ENCODE peak calls at places on chromosomes 5 and 9, in five cellular contexts. O, K, I, E and Q are unnamed samples.

GRCh38 chr9:29319727-29320513 is 1746.6 kb upstream of the C9orf72 start:
- DNase-seq in O (no peak), K (no peak), I (no peak), E (no peak), Q (no peak)

GRCh38 chr5:68333649-68334549 is 118.3 kb downstream of the PIK3R1 start:
- DNase-seq in O (no peak), K (no peak), I (no peak), E (no peak), Q (peak; percentile 92)

GRCh38 chr5:111830333-111830732 is 73.3 kb upstream of the NREP start:
- DNase-seq in O (no peak), K (no peak), I (no peak), E (no peak), Q (peak; percentile 37)

GRCh38 chr9:112061152-112061740 is 113.9 kb downstream of the SUSD1 start:
- DNase-seq in O (peak; percentile 69), K (peak; percentile 58), I (peak; percentile 73), E (peak; percentile 84), Q (peak; percentile 96)

GRCh38 chr9:136757751-136758140 is 297 bp downstream of the LCN8 start:
- DNase-seq in O (peak; percentile 48), K (peak; percentile 58), I (no peak), E (no peak), Q (no peak)

GRCh38 chr5:53030828-53031425 is 41.8 kb downstream of the ITGA2 start:
- DNase-seq in O (no peak), K (no peak), I (no peak), E (no peak), Q (no peak)

GRCh38 chr5:54902817-54903473 is 82.4 kb downstream of the ESM1 start:
- DNase-seq in O (no peak), K (no peak), I (no peak), E (no peak), Q (peak; percentile 47)

GRCh38 chr5:16152601-16153568 is 26.7 kb downstream of the MARCHF11 start:
- DNase-seq in O (no peak), K (no peak), I (no peak), E (no peak), Q (no peak)

GRCh38 chr5:96649938-96650540 is 12.1 kb upstream of the CAST start:
- DNase-seq in O (no peak), K (no peak), I (no peak), E (no peak), Q (no peak)

GRCh38 chr9:111597852-111598729 is 1.4 kb downstream of the PTGR1 start:
- DNase-seq in O (peak; percentile 80), K (peak; percentile 87), I (peak; percentile 73), E (peak; percentile 59), Q (peak; percentile 78)

GRCh38 chr5:11719888-11720481 is 184.3 kb downstream of the CTNND2 start:
- DNase-seq in O (no peak), K (no peak), I (no peak), E (peak; percentile 53), Q (no peak)

GRCh38 chr9:6354072-6354686 is 26.0 kb downstream of the TPD52L3 start:
- DNase-seq in O (no peak), K (no peak), I (no peak), E (peak; percentile 51), Q (peak; percentile 88)

GRCh38 chr5:128667751-128668150 is 129.7 kb upstream of the FBN2 start:
- DNase-seq in O (no peak), K (no peak), I (no peak), E (no peak), Q (no peak)

GRCh38 chr5:173825215-173825865 is 62.8 kb upstream of the CPEB4 start:
- DNase-seq in O (no peak), K (peak; percentile 75), I (no peak), E (no peak), Q (no peak)

GRCh38 chr5:126863402-126863801 is 86.5 kb downstream of the LMNB1 start:
- DNase-seq in O (no peak), K (no peak), I (no peak), E (no peak), Q (no peak)

GRCh38 chr9:100066539-100066938 is 32.3 kb downstream of the ERP44 start:
- DNase-seq in O (no peak), K (no peak), I (no peak), E (no peak), Q (peak; percentile 28)

GRCh38 chr5:135206862-135207261 is 172.8 kb upstream of the PITX1 start:
- DNase-seq in O (no peak), K (no peak), I (no peak), E (no peak), Q (no peak)

GRCh38 chr5:123813937-123814624 is 302.1 kb downstream of the CSNK1G3 start:
- DNase-seq in O (no peak), K (no peak), I (no peak), E (no peak), Q (peak; percentile 86)

DNA sequence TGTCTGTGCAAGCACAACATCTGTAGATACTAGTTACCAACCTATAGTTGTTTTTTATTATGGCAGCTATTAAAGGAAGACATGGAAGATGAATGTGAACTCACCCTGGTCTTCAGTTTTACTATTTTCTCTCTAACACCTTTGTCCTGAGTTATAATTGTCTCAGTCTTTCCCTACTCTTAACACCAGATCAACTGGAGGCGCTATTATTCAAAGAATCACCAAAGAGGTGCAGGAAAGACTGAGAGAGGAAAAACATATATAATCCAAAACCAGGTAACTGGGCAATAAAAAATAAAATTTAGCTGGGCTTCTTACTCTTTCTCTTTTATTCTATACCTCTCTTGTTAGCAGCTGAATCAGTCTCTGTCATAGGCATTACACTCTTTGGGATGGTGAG is 134.2 kb upstream of the C6 start:
- DNase-seq in O (no peak), K (no peak), I (no peak), E (no peak), Q (no peak)
- TF ChIP-seq CTCF in O (no peak), K (no peak), I (no peak), E (no peak), Q (no peak)

GRCh38 chr5:143400541-143401252 is 2.8 kb downstream of the NR3C1 start:
- DNase-seq in O (no peak), K (no peak), I (no peak), E (no peak), Q (peak; percentile 45)
- H3K4me3 ChIP-seq in O (peak overlapping the region; percentile 92), K (peak overlapping the region; percentile 93), I (peak overlapping the region; percentile 94), E (no peak overlapping the region), Q (peak overlapping the region; percentile 84)

DNA sequence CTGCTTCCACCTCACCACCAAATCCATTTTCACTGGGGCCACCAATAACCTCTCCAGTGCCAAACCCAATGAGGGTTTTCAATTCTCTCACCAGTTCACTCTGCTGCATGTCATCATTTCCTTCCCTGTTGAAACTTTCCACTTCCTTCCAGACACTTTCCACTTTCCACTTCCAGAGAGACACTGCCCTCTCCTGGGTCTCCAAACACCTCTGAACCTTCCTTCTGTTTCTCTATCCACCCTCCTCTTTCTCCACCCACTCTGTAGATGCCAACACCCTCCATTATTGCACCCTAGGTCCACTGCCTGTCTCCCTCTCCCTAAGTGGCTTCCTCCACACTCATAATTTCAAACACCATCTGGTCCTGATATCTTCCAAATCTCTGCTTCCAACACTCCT is 39.6 kb downstream of the PDE6A start:
- DNase-seq in O (no peak), K (no peak), I (no peak), E (peak; percentile 36), Q (no peak)
- TF ChIP-seq CTCF in O (no peak), K (no peak), I (no peak), E (no peak), Q (no peak)

DNA sequence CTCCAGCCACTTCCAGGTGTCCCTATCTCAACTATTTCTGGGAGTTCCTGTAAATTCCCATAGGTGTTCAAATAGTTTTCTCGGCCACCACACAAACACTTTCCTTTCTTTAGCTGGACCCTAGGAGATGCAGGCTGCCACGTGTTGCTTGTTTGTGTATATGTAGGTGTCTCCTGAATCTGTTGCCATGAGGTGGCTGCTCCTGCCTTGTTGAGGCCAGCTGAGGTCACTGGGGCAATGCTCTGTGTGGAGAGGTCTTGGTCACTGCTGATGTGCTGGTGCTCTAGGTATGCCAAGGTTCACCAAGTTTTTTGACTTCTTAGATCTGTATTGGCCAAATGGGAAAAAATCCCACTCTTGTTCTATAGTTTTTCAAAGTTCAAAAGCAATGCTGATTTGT is 132.5 kb upstream of the CHD1 start:
- DNase-seq in O (no peak), K (no peak), I (no peak), E (no peak), Q (no peak)
- H3K4me3 ChIP-seq in O (no peak overlapping the region), K (no peak overlapping the region), I (no peak overlapping the region), E (no peak overlapping the region), Q (peak overlapping the region; percentile 5)

DNA sequence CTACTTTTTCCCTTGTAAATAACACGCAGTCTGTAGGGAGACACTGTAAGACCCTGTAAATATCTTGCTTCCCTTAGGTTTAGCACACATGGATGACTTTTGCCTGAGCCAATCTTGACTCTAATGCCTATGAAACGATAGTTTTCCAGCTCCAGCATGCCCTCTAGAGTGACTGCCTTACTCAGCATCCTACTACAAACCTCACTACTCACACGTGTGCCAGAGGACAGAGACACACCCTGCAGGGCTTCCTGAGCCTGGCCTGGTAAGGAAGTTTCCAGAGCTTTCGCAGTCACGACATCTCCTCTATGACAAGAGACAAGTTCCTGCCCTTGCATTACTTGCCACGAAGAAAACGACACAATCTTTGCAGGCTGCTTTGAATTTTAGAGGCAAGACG is 138.1 kb downstream of the ATPSCKMT start:
- DNase-seq in O (no peak), K (no peak), I (no peak), E (peak; percentile 31), Q (peak; percentile 80)
- TF ChIP-seq CTCF in O (peak; percentile 12), K (no peak), I (no peak), E (no peak), Q (peak; percentile 56)

GRCh38 chr5:3592298-3592697 is 3.3 kb upstream of the IRX1 start:
- DNase-seq in O (no peak), K (no peak), I (no peak), E (no peak), Q (no peak)

GRCh38 chr5:3593771-3594513 is 1.7 kb upstream of the IRX1 start:
- DNase-seq in O (no peak), K (no peak), I (no peak), E (no peak), Q (no peak)

GRCh38 chr5:3596261-3596825 is 711 bp downstream of the IRX1 start:
- DNase-seq in O (no peak), K (no peak), I (no peak), E (no peak), Q (peak; percentile 71)

GRCh38 chr5:3595102-3595961 is at the start of gene IRX1:
- DNase-seq in O (no peak), K (no peak), I (no peak), E (no peak), Q (peak; percentile 84)

DNA sequence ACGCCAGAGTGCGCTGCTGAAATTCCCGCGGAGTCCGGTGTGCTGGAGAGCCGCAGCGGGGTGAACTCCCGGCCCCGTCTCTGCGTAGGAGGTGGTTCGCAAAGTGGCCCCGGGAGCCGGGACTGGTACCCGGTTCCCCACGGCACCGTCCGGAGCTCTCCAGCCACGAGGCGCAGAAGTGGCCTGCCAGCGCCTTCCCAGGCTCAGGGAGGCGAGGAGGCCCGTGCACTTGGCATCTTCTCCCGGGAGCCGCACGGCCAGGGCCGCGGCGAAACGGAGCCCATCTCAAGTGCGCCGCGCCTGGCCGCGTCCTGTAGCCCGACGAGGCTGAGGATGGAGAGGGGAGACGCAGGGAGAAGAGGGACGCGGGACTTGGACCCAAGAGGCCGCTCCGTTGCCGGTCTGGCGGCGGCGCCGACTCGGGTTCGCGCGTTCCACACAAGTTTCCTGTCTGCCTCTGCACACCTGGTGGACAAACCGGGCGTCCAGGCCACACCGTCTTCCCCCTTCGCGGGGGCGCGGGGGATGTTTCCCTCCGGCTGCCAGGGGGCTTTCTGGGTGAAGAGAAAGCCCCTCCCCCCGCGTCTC is 1.0 kb upstream of the IRX1 start:
- DNase-seq in O (peak; percentile 48), K (no peak), I (no peak), E (no peak), Q (peak; percentile 67)
- H3K4me3 ChIP-seq in O (peak overlapping the region; percentile 40), K (peak overlapping the region; percentile 38), I (no peak overlapping the region), E (no peak overlapping the region), Q (peak overlapping the region; percentile 57)